ENCODE peak calls at places on chromosomes 5 and 9, in nine cellular contexts. B is iris pigment epithelial cell; Q is Caco-2; C is GM23248; S is RWPE1; J is dermis microvascular lymphatic vessel endothelial cell; O is cardiac muscle cell; E is stimulated activated CD8-positive, alpha-beta memory T cell treated with anti-CD3 and anti-CD28 coated beads, Interleukin-15, amount 100 ng/mL, for 24 hours; L is activated T-helper 9 cell treated with anti-CD3 and anti-CD28 coated beads, Interleukin-2, amount 50 U/mL, for 16 hours. I is an unnamed sample.

GRCh38 chr5:79436224-79436623 is 77.7 kb downstream of the HOMER1 start:
- DNase-seq in C (peak; percentile 77), O (no peak), B (peak; percentile 87), S (peak; percentile 52), L (no peak), Q (no peak), E (no peak), J (no peak), I (no peak)

GRCh38 chr9:36862206-36863145 is 171.6 kb downstream of the PAX5 start:
- DNase-seq in B (peak; percentile 47), J (peak; percentile 1), O (peak; percentile 67), C (peak; percentile 66), L (no peak), E (no peak), Q (peak; percentile 56), S (peak; percentile 44), I (no peak)

GRCh38 chr5:151905639-151906038 is 19.0 kb downstream of the GLRA1 start:
- DNase-seq in E (no peak), O (no peak), C (no peak), L (no peak), B (no peak), Q (no peak), J (no peak), S (no peak), I (no peak)

GRCh38 chr5:69329905-69330489 is 2.6 kb downstream of the CCDC125 start:
- DNase-seq in C (no peak), E (no peak), J (no peak), O (no peak), L (no peak), Q (peak; percentile 75), B (no peak), S (no peak), I (no peak)

GRCh38 chr9:128096614-128097013 is 28.6 kb downstream of the SLC25A25 start:
- DNase-seq in Q (peak; percentile 47), B (no peak), L (no peak), O (no peak), S (no peak), C (no peak), J (no peak), E (no peak), I (no peak)

GRCh38 chr5:91214571-91214970 is 168.5 kb downstream of the ARRDC3 start:
- DNase-seq in S (no peak), B (no peak), Q (no peak), C (no peak), E (no peak), J (no peak), O (no peak), L (no peak), I (no peak)

GRCh38 chr5:60177596-60177995 is 284.1 kb upstream of the PDE4D start:
- DNase-seq in L (no peak), J (no peak), Q (no peak), S (no peak), B (peak; percentile 90), E (no peak), O (no peak), C (no peak), I (no peak)

GRCh38 chr9:68619636-68620035 is 79.0 kb upstream of the TMEM252 start:
- DNase-seq in Q (no peak), B (peak; percentile 2), S (peak; percentile 3), C (no peak), O (no peak), L (no peak), E (no peak), J (no peak), I (no peak)

GRCh38 chr9:21316860-21317259 is 11.7 kb upstream of the IFNA5 start:
- DNase-seq in L (no peak), S (no peak), B (no peak), J (no peak), E (no peak), O (no peak), C (peak; percentile 22), Q (no peak), I (no peak)

GRCh38 chr9:131464354-131465000 is 38.2 kb upstream of the POMT1 start:
- DNase-seq in E (no peak), O (no peak), Q (peak; percentile 23), L (no peak), J (no peak), C (no peak), B (peak; percentile 6), S (no peak), I (no peak)

GRCh38 chr5:112492291-112492690 is 73.2 kb upstream of the EPB41L4A start:
- DNase-seq in C (peak; percentile 84), E (no peak), S (peak; percentile 76), O (peak; percentile 60), L (no peak), Q (peak; percentile 52), J (peak; percentile 12), B (peak; percentile 77), I (peak; percentile 54)

GRCh38 chr9:134049236-134049635 is 18.6 kb downstream of the BRD3 start:
- DNase-seq in L (no peak), C (no peak), B (no peak), S (no peak), E (no peak), Q (no peak), J (no peak), O (no peak), I (no peak)

GRCh38 chr9:113154471-113154870 is 3.7 kb downstream of the SLC31A2 start:
- DNase-seq in C (peak; percentile 77), Q (no peak), B (peak; percentile 82), J (no peak), O (no peak), L (no peak), E (no peak), S (peak; percentile 59), I (no peak)

GRCh38 chr5:91225848-91226686 is 157.1 kb downstream of the ARRDC3 start:
- DNase-seq in E (peak; percentile 2), S (peak; percentile 58), C (no peak), O (peak; percentile 35), B (no peak), L (peak; percentile 40), Q (peak; percentile 61), J (no peak), I (peak; percentile 15)

GRCh38 chr5:61966991-61967390 is 339.0 kb upstream of the KIF2A start:
- DNase-seq in J (no peak), Q (no peak), L (no peak), S (no peak), O (no peak), E (no peak), C (no peak), B (no peak), I (no peak)

GRCh38 chr9:5708414-5708813 is 79.5 kb downstream of the RIC1 start:
- DNase-seq in S (no peak), B (no peak), O (no peak), E (no peak), Q (no peak), C (peak; percentile 37), J (no peak), L (no peak), I (no peak)

I was measured in GM19239.